ENCODE peak calls at places on chromosomes 3 and 15, in eight cellular contexts. One of them, this sample, is unnamed.

GRCh38 chr3:86830566-86830965 is 160.4 kb downstream of the VGLL3 start:
- DNase-seq in germinal center: no peak
- DNase-seq in WTC11: no peak
- DNase-seq in SHP77: no peak
- DNase-seq in A172: no peak
- DNase-seq in activated gamma-delta T cell treated with Interleukin-2 at 50 U/mL for 16 hours: no peak
- DNase-seq in amniotic stem cell: no peak
- DNase-seq in fibroblast of villous mesenchyme: peak; percentile 49
- DNase-seq in this sample: peak; percentile 9

GRCh38 chr15:28903555-28903954 is 17.8 kb downstream of the APBA2 start:
- DNase-seq in germinal center: no peak
- DNase-seq in SHP77: no peak
- DNase-seq in activated gamma-delta T cell treated with Interleukin-2 at 50 U/mL for 16 hours: no peak
- DNase-seq in fibroblast of villous mesenchyme: no peak
- DNase-seq in WTC11: no peak
- DNase-seq in A172: no peak
- DNase-seq in amniotic stem cell: no peak
- DNase-seq in this sample: no peak

GRCh38 chr3:148847351-148847750 is 17.7 kb upstream of the CPA3 start:
- DNase-seq in A172: no peak
- DNase-seq in fibroblast of villous mesenchyme: no peak
- DNase-seq in amniotic stem cell: no peak
- DNase-seq in SHP77: no peak
- DNase-seq in germinal center: no peak
- DNase-seq in WTC11: no peak
- DNase-seq in activated gamma-delta T cell treated with Interleukin-2 at 50 U/mL for 16 hours: no peak
- DNase-seq in this sample: no peak

GRCh38 chr3:61521229-61521628 is 40.1 kb upstream of the PTPRG start:
- DNase-seq in SHP77: no peak
- DNase-seq in germinal center: peak; percentile 58
- DNase-seq in amniotic stem cell: no peak
- DNase-seq in activated gamma-delta T cell treated with Interleukin-2 at 50 U/mL for 16 hours: no peak
- DNase-seq in A172: no peak
- DNase-seq in fibroblast of villous mesenchyme: no peak
- DNase-seq in WTC11: no peak
- DNase-seq in this sample: no peak

GRCh38 chr3:173058229-173058628 is 82.8 kb downstream of the SPATA16 start:
- DNase-seq in germinal center: no peak
- DNase-seq in A172: no peak
- DNase-seq in WTC11: no peak
- DNase-seq in amniotic stem cell: no peak
- DNase-seq in fibroblast of villous mesenchyme: no peak
- DNase-seq in activated gamma-delta T cell treated with Interleukin-2 at 50 U/mL for 16 hours: no peak
- DNase-seq in SHP77: no peak
- DNase-seq in this sample: no peak

GRCh38 chr3:13091898-13092620 is 18.8 kb upstream of the IQSEC1 start:
- DNase-seq in SHP77: peak; percentile 36
- DNase-seq in fibroblast of villous mesenchyme: peak; percentile 70
- DNase-seq in WTC11: peak; percentile 92
- DNase-seq in A172: peak; percentile 77
- DNase-seq in germinal center: peak; percentile 81
- DNase-seq in amniotic stem cell: peak; percentile 15
- DNase-seq in activated gamma-delta T cell treated with Interleukin-2 at 50 U/mL for 16 hours: peak; percentile 81
- DNase-seq in this sample: peak; percentile 57

GRCh38 chr3:46280105-46280797 is 38.0 kb downstream of the CCR3 start:
- DNase-seq in WTC11: no peak
- DNase-seq in SHP77: no peak
- DNase-seq in fibroblast of villous mesenchyme: peak; percentile 59
- DNase-seq in A172: peak; percentile 86
- DNase-seq in germinal center: no peak
- DNase-seq in activated gamma-delta T cell treated with Interleukin-2 at 50 U/mL for 16 hours: peak; percentile 61
- DNase-seq in amniotic stem cell: no peak
- DNase-seq in this sample: no peak

GRCh38 chr3:105139851-105140560 is 226.7 kb upstream of the ALCAM start:
- DNase-seq in fibroblast of villous mesenchyme: no peak
- DNase-seq in germinal center: no peak
- DNase-seq in activated gamma-delta T cell treated with Interleukin-2 at 50 U/mL for 16 hours: no peak
- DNase-seq in SHP77: no peak
- DNase-seq in amniotic stem cell: no peak
- DNase-seq in WTC11: no peak
- DNase-seq in A172: no peak
- DNase-seq in this sample: no peak

GRCh38 chr3:38000242-38000916 is 9.8 kb downstream of the VILL start:
- DNase-seq in fibroblast of villous mesenchyme: no peak
- DNase-seq in amniotic stem cell: no peak
- DNase-seq in A172: no peak
- DNase-seq in activated gamma-delta T cell treated with Interleukin-2 at 50 U/mL for 16 hours: no peak
- DNase-seq in WTC11: peak; percentile 1
- DNase-seq in germinal center: no peak
- DNase-seq in SHP77: no peak
- DNase-seq in this sample: no peak

GRCh38 chr3:194871864-194872668 is 186.4 kb downstream of the FAM43A start:
- DNase-seq in fibroblast of villous mesenchyme: peak; percentile 30
- DNase-seq in SHP77: no peak
- DNase-seq in activated gamma-delta T cell treated with Interleukin-2 at 50 U/mL for 16 hours: no peak
- DNase-seq in germinal center: peak; percentile 52
- DNase-seq in WTC11: no peak
- DNase-seq in amniotic stem cell: no peak
- DNase-seq in A172: peak; percentile 70
- DNase-seq in this sample: peak; percentile 64

GRCh38 chr3:29427266-29428103 is 146.6 kb downstream of the RBMS3 start:
- DNase-seq in SHP77: no peak
- DNase-seq in germinal center: no peak
- DNase-seq in fibroblast of villous mesenchyme: peak; percentile 58
- DNase-seq in A172: no peak
- DNase-seq in WTC11: no peak
- DNase-seq in amniotic stem cell: no peak
- DNase-seq in activated gamma-delta T cell treated with Interleukin-2 at 50 U/mL for 16 hours: no peak
- DNase-seq in this sample: no peak

GRCh38 chr15:71186971-71187960 is 72.0 kb downstream of the THSD4 start:
- DNase-seq in fibroblast of villous mesenchyme: no peak
- DNase-seq in A172: no peak
- DNase-seq in germinal center: no peak
- DNase-seq in amniotic stem cell: no peak
- DNase-seq in SHP77: no peak
- DNase-seq in activated gamma-delta T cell treated with Interleukin-2 at 50 U/mL for 16 hours: no peak
- DNase-seq in WTC11: no peak
- DNase-seq in this sample: no peak

GRCh38 chr3:62557983-62558382 is 184.6 kb upstream of the FEZF2 start:
- DNase-seq in SHP77: no peak
- DNase-seq in WTC11: no peak
- DNase-seq in A172: no peak
- DNase-seq in amniotic stem cell: no peak
- DNase-seq in fibroblast of villous mesenchyme: no peak
- DNase-seq in germinal center: no peak
- DNase-seq in activated gamma-delta T cell treated with Interleukin-2 at 50 U/mL for 16 hours: no peak
- DNase-seq in this sample: no peak

GRCh38 chr15:73994912-73995622 is 551 bp downstream of the PML start:
- DNase-seq in WTC11: no peak
- DNase-seq in activated gamma-delta T cell treated with Interleukin-2 at 50 U/mL for 16 hours: no peak
- DNase-seq in SHP77: no peak
- DNase-seq in A172: no peak
- DNase-seq in fibroblast of villous mesenchyme: no peak
- DNase-seq in amniotic stem cell: no peak
- DNase-seq in germinal center: no peak
- DNase-seq in this sample: peak; percentile 33

GRCh38 chr3:124793054-124793740 is 62.9 kb downstream of the UMPS start:
- DNase-seq in WTC11: no peak
- DNase-seq in SHP77: no peak
- DNase-seq in activated gamma-delta T cell treated with Interleukin-2 at 50 U/mL for 16 hours: no peak
- DNase-seq in fibroblast of villous mesenchyme: peak; percentile 73
- DNase-seq in amniotic stem cell: no peak
- DNase-seq in A172: peak; percentile 63
- DNase-seq in germinal center: no peak
- DNase-seq in this sample: no peak

GRCh38 chr15:27086800-27087199 is 115.8 kb downstream of the GABRG3 start:
- DNase-seq in A172: no peak
- DNase-seq in activated gamma-delta T cell treated with Interleukin-2 at 50 U/mL for 16 hours: no peak
- DNase-seq in WTC11: no peak
- DNase-seq in amniotic stem cell: no peak
- DNase-seq in SHP77: no peak
- DNase-seq in fibroblast of villous mesenchyme: no peak
- DNase-seq in germinal center: no peak
- DNase-seq in this sample: no peak

GRCh38 chr3:195870937-195871336 is 37.4 kb downstream of the TNK2 start:
- DNase-seq in WTC11: no peak
- DNase-seq in SHP77: no peak
- DNase-seq in fibroblast of villous mesenchyme: no peak
- DNase-seq in A172: no peak
- DNase-seq in amniotic stem cell: no peak
- DNase-seq in activated gamma-delta T cell treated with Interleukin-2 at 50 U/mL for 16 hours: no peak
- DNase-seq in germinal center: no peak
- DNase-seq in this sample: no peak

GRCh38 chr3:123150449-123150954 is 51.2 kb upstream of the SEC22A start:
- DNase-seq in germinal center: no peak
- DNase-seq in fibroblast of villous mesenchyme: no peak
- DNase-seq in activated gamma-delta T cell treated with Interleukin-2 at 50 U/mL for 16 hours: no peak
- DNase-seq in A172: no peak
- DNase-seq in WTC11: no peak
- DNase-seq in amniotic stem cell: no peak
- DNase-seq in SHP77: no peak
- DNase-seq in this sample: no peak

GRCh38 chr3:184344579-184345350 is 7.4 kb downstream of the FAM131A start:
- DNase-seq in amniotic stem cell: no peak
- DNase-seq in germinal center: no peak
- DNase-seq in activated gamma-delta T cell treated with Interleukin-2 at 50 U/mL for 16 hours: no peak
- DNase-seq in WTC11: no peak
- DNase-seq in A172: no peak
- DNase-seq in fibroblast of villous mesenchyme: no peak
- DNase-seq in SHP77: no peak
- DNase-seq in this sample: no peak

GRCh38 chr15:48667701-48668100 is 22.2 kb upstream of the FBN1 start:
- DNase-seq in germinal center: no peak
- DNase-seq in fibroblast of villous mesenchyme: no peak
- DNase-seq in WTC11: no peak
- DNase-seq in activated gamma-delta T cell treated with Interleukin-2 at 50 U/mL for 16 hours: no peak
- DNase-seq in A172: no peak
- DNase-seq in amniotic stem cell: no peak
- DNase-seq in SHP77: no peak
- DNase-seq in this sample: no peak

GRCh38 chr3:175105066-175105465 is 245.9 kb downstream of the NAALADL2 start:
- DNase-seq in fibroblast of villous mesenchyme: peak; percentile 13
- DNase-seq in WTC11: no peak
- DNase-seq in SHP77: no peak
- DNase-seq in activated gamma-delta T cell treated with Interleukin-2 at 50 U/mL for 16 hours: no peak
- DNase-seq in germinal center: no peak
- DNase-seq in amniotic stem cell: no peak
- DNase-seq in A172: no peak
- DNase-seq in this sample: no peak

GRCh38 chr3:172140499-172141391 is 101.4 kb downstream of the FNDC3B start:
- DNase-seq in SHP77: no peak
- DNase-seq in amniotic stem cell: peak; percentile 80
- DNase-seq in WTC11: no peak
- DNase-seq in activated gamma-delta T cell treated with Interleukin-2 at 50 U/mL for 16 hours: no peak
- DNase-seq in A172: peak; percentile 100
- DNase-seq in germinal center: no peak
- DNase-seq in fibroblast of villous mesenchyme: peak; percentile 99
- DNase-seq in this sample: peak; percentile 30

GRCh38 chr3:71672302-71672701 is 52.9 kb downstream of the EIF4E3 start:
- DNase-seq in germinal center: no peak
- DNase-seq in A172: no peak
- DNase-seq in activated gamma-delta T cell treated with Interleukin-2 at 50 U/mL for 16 hours: no peak
- DNase-seq in SHP77: no peak
- DNase-seq in amniotic stem cell: no peak
- DNase-seq in fibroblast of villous mesenchyme: no peak
- DNase-seq in WTC11: no peak
- DNase-seq in this sample: no peak

GRCh38 chr3:124993462-124993861 is 58.9 kb upstream of the MUC13 start:
- DNase-seq in WTC11: no peak
- DNase-seq in A172: no peak
- DNase-seq in germinal center: no peak
- DNase-seq in amniotic stem cell: no peak
- DNase-seq in SHP77: peak; percentile 51
- DNase-seq in activated gamma-delta T cell treated with Interleukin-2 at 50 U/mL for 16 hours: no peak
- DNase-seq in fibroblast of villous mesenchyme: peak; percentile 39
- DNase-seq in this sample: no peak

GRCh38 chr15:34442891-34443290 is 5.3 kb upstream of the GOLGA8A start:
- DNase-seq in fibroblast of villous mesenchyme: no peak
- DNase-seq in amniotic stem cell: no peak
- DNase-seq in SHP77: no peak
- DNase-seq in A172: no peak
- DNase-seq in germinal center: no peak
- DNase-seq in activated gamma-delta T cell treated with Interleukin-2 at 50 U/mL for 16 hours: no peak
- DNase-seq in WTC11: no peak
- DNase-seq in this sample: no peak

GRCh38 chr3:184320099-184320445 is 5.7 kb downstream of the EIF4G1 start:
- DNase-seq in germinal center: no peak
- DNase-seq in fibroblast of villous mesenchyme: peak; percentile 97
- DNase-seq in A172: peak; percentile 97
- DNase-seq in amniotic stem cell: peak; percentile 95
- DNase-seq in activated gamma-delta T cell treated with Interleukin-2 at 50 U/mL for 16 hours: no peak
- DNase-seq in WTC11: no peak
- DNase-seq in SHP77: peak; percentile 52
- DNase-seq in this sample: peak; percentile 64

GRCh38 chr3:171806200-171807128 is 3.8 kb downstream of the PLD1 start:
- DNase-seq in activated gamma-delta T cell treated with Interleukin-2 at 50 U/mL for 16 hours: no peak
- DNase-seq in amniotic stem cell: peak; percentile 37
- DNase-seq in fibroblast of villous mesenchyme: peak; percentile 99
- DNase-seq in SHP77: no peak
- DNase-seq in WTC11: no peak
- DNase-seq in germinal center: no peak
- DNase-seq in A172: peak; percentile 66
- DNase-seq in this sample: no peak

GRCh38 chr15:47773163-47773562 is 55.9 kb downstream of the SEMA6D start:
- DNase-seq in SHP77: no peak
- DNase-seq in A172: no peak
- DNase-seq in fibroblast of villous mesenchyme: no peak
- DNase-seq in WTC11: no peak
- DNase-seq in activated gamma-delta T cell treated with Interleukin-2 at 50 U/mL for 16 hours: no peak
- DNase-seq in germinal center: no peak
- DNase-seq in amniotic stem cell: no peak
- DNase-seq in this sample: no peak

This sample was measured in SJCRH30.